ENCODE peak calls at places on chromosomes 7 and 10, in six cellular contexts. W is prostate gland; N is CD8-positive, alpha-beta T cell; J is fibroblast of lung; T is colonic mucosa; R is Peyer's patch. M is an unnamed sample.
A peak's percentile ranks its signal among the peaks of the same experiment; 100 is the strongest.

GRCh38 chr10:86632009-86632800 is 22.1 kb upstream of the OPN4 start:
- DNase-seq in N (no peak), W (no peak), R (no peak), J (peak; percentile 29), T (no peak), M (peak; percentile 51)

GRCh38 chr7:146961617-146962016 is 845.0 kb downstream of the CNTNAP2 start:
- DNase-seq in N (no peak), T (no peak), R (no peak), W (no peak), J (peak; percentile 93), M (no peak)

GRCh38 chr7:123643495-123644428 is 11.9 kb upstream of the LMOD2 start:
- DNase-seq in T (no peak), W (no peak), R (peak; percentile 48), J (peak; percentile 81), N (no peak), M (no peak)

GRCh38 chr10:96496281-96496925 is 17.3 kb downstream of the TLL2 start:
- DNase-seq in R (no peak), T (no peak), W (no peak), N (no peak), J (no peak), M (no peak)

GRCh38 chr10:12077580-12078180 is 8.9 kb downstream of the DHTKD1 start:
- DNase-seq in J (no peak), T (no peak), W (no peak), R (no peak), N (no peak), M (no peak)

GRCh38 chr7:120272261-120272895 is 597 bp upstream of the KCND2 start:
- DNase-seq in T (no peak), R (no peak), N (no peak), J (peak; percentile 45), W (no peak), M (no peak)

GRCh38 chr10:46544989-46545791 is 11.3 kb downstream of the GPRIN2 start:
- DNase-seq in R (peak; percentile 47), T (peak; percentile 24), J (no peak), W (no peak), N (no peak), M (peak; percentile 26)

GRCh38 chr7:117728858-117729257 is 144.4 kb downstream of the CTTNBP2 start:
- DNase-seq in J (no peak), N (no peak), R (no peak), W (no peak), T (no peak), M (no peak)

GRCh38 chr10:35739998-35740397 is 97.9 kb upstream of the FZD8 start:
- DNase-seq in N (no peak), T (no peak), R (no peak), J (peak; percentile 59), W (no peak), M (no peak)

GRCh38 chr10:92970301-92971070 is 90.1 kb upstream of the CYP26C1 start:
- DNase-seq in N (no peak), J (peak; percentile 87), W (no peak), R (no peak), T (no peak), M (no peak)

GRCh38 chr7:71695189-71695588 is 563.2 kb downstream of the GALNT17 start:
- DNase-seq in R (no peak), N (no peak), T (no peak), W (no peak), J (peak; percentile 48), M (no peak)

GRCh38 chr7:20064181-20064970 is 152.8 kb downstream of the MACC1 start:
- DNase-seq in R (no peak), N (no peak), J (peak; percentile 95), W (no peak), T (no peak), M (no peak)

GRCh38 chr10:101225846-101226361 is 3.4 kb downstream of the LBX1 start:
- DNase-seq in T (no peak), N (no peak), R (no peak), J (no peak), W (no peak), M (no peak)

GRCh38 chr10:101227765-101228681 is 1.2 kb downstream of the LBX1 start:
- DNase-seq in J (no peak), R (no peak), T (no peak), N (no peak), W (no peak), M (no peak)

GRCh38 chr10:101224910-101225823 is 4.1 kb downstream of the LBX1 start:
- DNase-seq in N (no peak), W (no peak), R (no peak), J (no peak), T (no peak), M (no peak)

GRCh38 chr10:101226888-101227736 is 2.2 kb downstream of the LBX1 start:
- DNase-seq in T (no peak), J (no peak), N (no peak), R (no peak), W (no peak), M (no peak)

DNA sequence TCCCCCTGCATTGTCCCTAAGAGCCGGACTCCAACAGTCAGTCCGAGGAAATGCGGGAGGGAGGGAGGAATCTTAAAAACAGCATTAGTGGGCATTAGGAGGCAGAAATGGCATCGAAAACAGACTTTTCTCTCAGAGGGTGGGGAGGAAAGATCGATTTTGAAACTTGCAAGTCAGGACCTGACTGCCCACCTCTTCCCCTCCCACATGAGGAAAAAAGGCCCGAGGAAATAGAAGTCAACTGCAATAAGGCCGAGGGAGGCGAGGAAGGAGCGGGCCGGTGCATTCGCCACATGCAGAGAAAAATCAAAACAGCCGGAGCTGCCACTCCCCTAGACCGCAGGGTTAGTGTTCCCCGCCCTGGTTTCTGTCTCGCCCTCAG is 2.8 kb downstream of the LBX1 start:
- DNase-seq in N (no peak), J (no peak), R (no peak), W (no peak), T (no peak), M (no peak)
- H3K4me3 ChIP-seq in N (peak overlapping the region; percentile 33), J (no peak overlapping the region), R (peak overlapping the region; percentile 38), W (no peak overlapping the region), T (peak overlapping the region; percentile 31), M (peak overlapping the region; percentile 28)

GRCh38 chr7:450036-450435 is 69.6 kb downstream of the PDGFA start:
- DNase-seq in N (no peak), J (no peak), W (no peak), T (no peak), R (no peak), M (no peak)
- TF ChIP-seq CTCF in N (no peak), J (no peak), W (no peak), T (no peak), R (no peak), M (no peak)

GRCh38 chr10:117747636-117748035 is 205.1 kb downstream of the EMX2 start:
- DNase-seq in T (no peak), J (no peak), N (no peak), W (no peak), R (no peak), M (no peak)
- H3K27ac ChIP-seq in T (no peak overlapping the region), J (no peak overlapping the region), N (no peak overlapping the region), W (no peak overlapping the region), R (no peak overlapping the region), M (no peak overlapping the region)

GRCh38 chr7:101936223-101936611 is 118.8 kb downstream of the CUX1 start:
- DNase-seq in T (peak; percentile 58), J (no peak), W (no peak), R (no peak), N (no peak), M (no peak)
- H3K4me3 ChIP-seq in T (no peak overlapping the region), J (no peak overlapping the region), W (no peak overlapping the region), R (peak overlapping the region; percentile 0), N (no peak overlapping the region), M (peak overlapping the region; percentile 12)

DNA sequence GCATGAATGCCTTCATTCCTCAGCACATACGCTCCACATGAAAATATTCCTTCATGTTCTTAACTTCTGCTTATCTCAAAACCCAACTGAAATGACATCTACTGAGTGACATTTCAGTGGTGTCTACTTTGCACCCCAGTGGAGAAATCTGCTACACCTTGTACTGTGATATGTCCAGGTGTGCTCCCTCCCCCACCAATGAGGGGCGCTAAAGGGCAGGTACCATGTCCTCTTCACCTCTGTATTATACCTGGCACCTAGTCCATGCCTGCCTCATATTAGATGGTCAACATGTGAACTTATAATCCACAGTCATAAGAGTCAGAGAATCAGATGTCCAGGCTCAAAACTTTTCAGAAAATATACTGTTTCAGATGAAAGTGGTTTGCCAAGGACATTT is 2.1 kb downstream of the PAXIP1 start:
- DNase-seq in T (peak; percentile 40), R (peak; percentile 59), N (no peak), J (no peak), W (no peak), M (no peak)
- TF ChIP-seq CTCF in T (no peak), R (no peak), N (no peak), J (no peak), W (no peak), M (no peak)

GRCh38 chr10:11036424-11037011 is 18.8 kb downstream of the CELF2 start:
- DNase-seq in J (peak; percentile 39), R (peak; percentile 72), T (peak; percentile 74), N (no peak), W (peak; percentile 13), M (peak; percentile 55)

GRCh38 chr10:11034762-11035161 is 17.1 kb downstream of the CELF2 start:
- DNase-seq in R (no peak), W (no peak), J (no peak), N (no peak), T (no peak), M (no peak)

GRCh38 chr10:11035318-11035920 is 17.7 kb downstream of the CELF2 start:
- DNase-seq in R (peak; percentile 65), J (peak; percentile 82), T (peak; percentile 51), N (no peak), W (no peak), M (no peak)
- H3K27ac ChIP-seq in R (peak overlapping the region; percentile 15), J (no peak overlapping the region), T (no peak overlapping the region), N (no peak overlapping the region), W (no peak overlapping the region), M (no peak overlapping the region)

DNA sequence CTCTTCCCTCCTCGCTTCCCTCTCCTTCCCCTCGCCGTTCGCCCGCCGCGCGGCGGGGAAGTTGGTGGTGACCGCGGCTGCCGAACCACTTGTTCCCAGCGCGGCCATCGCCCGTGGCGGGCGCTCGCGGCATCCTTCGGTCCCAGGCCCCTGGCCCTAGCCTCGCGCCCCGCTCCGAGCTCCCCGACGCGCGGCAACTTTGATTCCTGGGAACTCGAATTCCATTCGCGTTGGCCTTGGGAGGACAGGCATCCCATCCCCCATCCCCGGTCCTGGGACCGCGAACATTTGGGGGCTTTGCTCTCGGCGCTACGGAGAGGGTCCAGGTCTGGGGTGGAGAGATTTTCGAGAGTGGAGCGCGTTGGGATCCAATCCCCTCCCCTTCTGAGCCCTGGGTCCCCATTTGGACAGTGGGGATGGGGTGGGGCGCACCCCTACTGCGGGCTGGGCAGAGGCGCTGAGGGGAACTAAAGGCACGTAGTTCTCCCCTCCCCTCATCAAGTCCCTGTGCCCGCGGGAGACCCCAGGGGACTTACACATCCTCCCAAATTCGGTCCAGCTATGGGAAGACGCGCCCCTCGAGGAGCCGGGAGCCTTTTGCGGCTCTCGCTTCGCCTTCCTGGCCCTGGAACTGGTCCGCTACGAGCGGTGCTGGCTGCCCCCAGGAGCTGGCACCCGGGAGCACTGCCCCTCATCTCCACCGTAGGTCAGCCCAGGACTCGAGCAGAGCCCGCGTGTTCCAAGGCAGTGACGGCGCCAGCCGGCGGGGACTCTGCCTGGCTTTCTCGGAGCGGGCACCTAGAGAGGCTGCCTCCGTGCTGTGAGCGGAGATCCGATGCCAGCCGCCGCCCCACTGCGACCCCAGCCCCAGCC is 856 bp downstream of the CDH23 start:
- DNase-seq in W (no peak), T (no peak), N (no peak), R (no peak), J (no peak), M (no peak)
- H3K4me3 ChIP-seq in W (peak overlapping the region; percentile 43), T (peak overlapping the region; percentile 40), N (peak overlapping the region; percentile 35), R (peak overlapping the region; percentile 60), J (no peak overlapping the region), M (peak overlapping the region; percentile 61)

GRCh38 chr7:129433823-129434171 is 435 bp upstream of the STRIP2 start:
- DNase-seq in W (no peak), T (no peak), N (no peak), R (no peak), J (no peak), M (no peak)
- TF ChIP-seq CTCF in W (no peak), T (no peak), N (no peak), R (no peak), J (peak; percentile 10), M (no peak)

M was measured in stomach.